ENCODE peak calls at places on chromosomes 4 and X, in five cellular contexts. O is keratinocyte, U is NT2/D1, I is heart left ventricle, Q is uterus. N is an unnamed sample.
A peak's percentile ranks its signal among the peaks of the same experiment; 100 is the strongest.

GRCh38 chr4:86329431-86329830 is 30.4 kb downstream of the MAPK10 start:
- DNase-seq in I (no peak), U (no peak), Q (no peak), O (no peak), N (no peak)

GRCh38 chrX:23332101-23332887 is 2.4 kb upstream of the PTCHD1 start:
- DNase-seq in O (no peak), Q (peak; percentile 16), U (no peak), I (no peak), N (no peak)

GRCh38 chrX:32155044-32155638 is 1056.2 kb downstream of the DMD start:
- DNase-seq in O (no peak), Q (no peak), U (peak; percentile 30), I (no peak), N (no peak)

GRCh38 chr4:174503079-174503724 is 19.1 kb downstream of the HPGD start:
- DNase-seq in U (no peak), I (no peak), Q (no peak), O (no peak), N (no peak)

GRCh38 chr4:147368948-147369347 is 111.9 kb upstream of the EDNRA start:
- DNase-seq in U (no peak), O (no peak), I (no peak), Q (no peak), N (no peak)

GRCh38 chr4:153634737-153635353 is 49.2 kb upstream of the TLR2 start:
- DNase-seq in U (no peak), Q (no peak), O (no peak), I (no peak), N (no peak)

GRCh38 chr4:108965031-108965430 is 202.2 kb upstream of the ETNPPL start:
- DNase-seq in O (no peak), Q (no peak), U (no peak), I (no peak), N (no peak)

GRCh38 chrX:120140293-120140981 is 18.0 kb upstream of the RHOXF2 start:
- DNase-seq in O (no peak), U (no peak), I (no peak), Q (no peak), N (no peak)

GRCh38 chr4:155705664-155706063 is 39.0 kb downstream of the GUCY1A1 start:
- DNase-seq in Q (no peak), U (no peak), O (no peak), I (no peak), N (no peak)

GRCh38 chr4:120331486-120332281 is 265.0 kb upstream of the MAD2L1 start:
- DNase-seq in O (no peak), U (no peak), I (no peak), Q (no peak), N (no peak)

GRCh38 chrX:427812-428725 is 41.4 kb upstream of the PPP2R3B start:
- DNase-seq in I (no peak), U (no peak), O (no peak), Q (no peak), N (peak; percentile 51)

GRCh38 chr4:148857973-148858534 is 415.8 kb upstream of the NR3C2 start:
- DNase-seq in Q (no peak), O (no peak), I (no peak), U (no peak), N (no peak)

GRCh38 chr4:54661156-54661555 is 3.4 kb downstream of the KIT start:
- DNase-seq in I (no peak), O (peak; percentile 56), Q (no peak), U (no peak), N (no peak)

GRCh38 chr4:173436866-173437265 is 38.0 kb upstream of the SCRG1 start:
- DNase-seq in O (no peak), I (no peak), Q (no peak), U (no peak), N (no peak)

DNA sequence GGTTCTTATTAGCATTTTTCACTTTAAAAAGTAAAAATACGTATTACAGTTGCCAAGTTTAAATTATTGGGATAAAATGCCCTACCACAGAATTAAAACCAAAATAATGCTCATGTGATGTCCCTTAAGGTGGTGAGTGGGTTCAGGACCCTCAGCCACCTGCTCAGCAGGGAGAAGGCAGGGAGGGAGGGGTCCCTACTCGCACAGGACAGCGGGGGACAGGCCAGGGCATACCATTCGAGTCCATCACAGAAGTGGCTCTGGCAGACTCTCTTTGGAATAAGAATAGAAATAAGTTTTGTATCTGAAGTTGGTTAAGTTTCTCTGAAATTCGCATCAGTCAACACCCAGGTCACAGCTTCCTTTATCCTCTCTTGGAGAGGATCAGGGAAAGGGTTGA is 37.7 kb downstream of the NOP14 start:
- DNase-seq in I (no peak), U (no peak), O (no peak), Q (peak; percentile 7), N (no peak)
- H3K36me3 ChIP-seq in I (no peaks in the 10 kb centered on the region), U (peaks cover 72% of the 10 kb centered on the region), O (peaks cover 37% of the 10 kb centered on the region), Q (no peaks in the 10 kb centered on the region), N (peaks cover 36% of the 10 kb centered on the region)

GRCh38 chr4:77785669-77786068 is 33.5 kb downstream of the CNOT6L start:
- DNase-seq in U (no peak), I (no peak), Q (no peak), O (no peak), N (no peak)
- H3K4me1 ChIP-seq in U (no peaks in the 10 kb centered on the region), I (peaks cover 24% of the 10 kb centered on the region), Q (no peaks in the 10 kb centered on the region), O (no peaks in the 10 kb centered on the region), N (peaks cover 2% of the 10 kb centered on the region)

GRCh38 chr4:5504486-5504885 is 203.9 kb downstream of the EVC2 start:
- DNase-seq in I (no peak), O (peak; percentile 64), U (no peak), Q (no peak), N (no peak)

GRCh38 chr4:5500165-5500564 is 208.2 kb downstream of the EVC2 start:
- DNase-seq in U (no peak), Q (no peak), O (no peak), I (no peak), N (no peak)

GRCh38 chr4:5497489-5497888 is 210.9 kb downstream of the EVC2 start:
- DNase-seq in I (no peak), O (no peak), Q (no peak), U (no peak), N (no peak)

DNA sequence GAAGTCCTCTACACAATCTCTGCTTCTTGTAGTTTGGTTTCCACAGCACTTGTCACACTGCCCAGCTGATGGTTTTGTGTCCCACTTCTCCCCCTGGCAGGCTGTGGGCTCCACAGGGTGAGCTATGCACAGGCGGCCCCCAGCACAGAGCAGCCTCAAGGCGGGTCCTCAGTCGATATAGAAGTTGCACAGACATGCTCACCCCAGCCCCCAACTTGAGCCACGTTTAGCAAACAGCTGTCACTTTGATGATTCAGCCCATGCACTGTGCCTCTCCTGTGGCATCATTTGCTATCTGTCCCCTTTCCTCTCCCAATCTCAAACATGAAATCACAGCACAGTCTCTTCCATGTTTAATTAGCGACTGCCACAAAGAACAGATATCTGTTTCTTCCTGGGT is 205.1 kb downstream of the EVC2 start:
- DNase-seq in O (no peak), I (no peak), Q (no peak), U (no peak), N (no peak)
- H3K36me3 ChIP-seq in O (no peaks in the 10 kb centered on the region), I (no peaks in the 10 kb centered on the region), Q (no peaks in the 10 kb centered on the region), U (no peaks in the 10 kb centered on the region), N (no peaks in the 10 kb centered on the region)

GRCh38 chr4:82403725-82404124 is 26.5 kb downstream of the HNRNPDL start:
- DNase-seq in I (no peak), O (no peak), U (no peak), Q (no peak), N (no peak)
- H3K4me1 ChIP-seq in I (no peaks in the 10 kb centered on the region), O (no peaks in the 10 kb centered on the region), U (no peaks in the 10 kb centered on the region), Q (no peaks in the 10 kb centered on the region), N (no peaks in the 10 kb centered on the region)

DNA sequence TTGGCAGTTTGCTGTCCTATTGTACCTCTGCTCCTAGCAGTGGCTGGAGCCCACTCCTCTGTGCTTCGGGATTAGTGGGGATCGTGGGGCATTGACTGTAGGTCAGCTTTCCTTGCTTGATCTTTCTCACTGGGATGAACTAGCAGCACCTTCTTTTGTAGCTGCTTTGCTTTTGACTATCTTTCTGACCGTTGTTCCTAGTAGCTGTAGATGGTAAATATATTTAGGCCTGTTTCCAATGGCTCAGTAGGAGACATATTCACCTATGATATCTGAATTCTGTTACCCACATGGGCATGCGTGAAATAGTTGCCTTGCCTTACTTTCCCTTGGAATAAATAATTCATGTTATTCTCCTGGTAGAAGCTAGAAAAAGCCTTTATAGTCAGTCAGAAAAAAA is 12.9 kb downstream of the HTT start:
- DNase-seq in U (no peak), O (no peak), Q (no peak), I (no peak), N (no peak)
- H3K36me3 ChIP-seq in U (peaks cover 51% of the 10 kb centered on the region), O (peaks cover 3% of the 10 kb centered on the region), Q (no peaks in the 10 kb centered on the region), I (no peaks in the 10 kb centered on the region), N (peaks cover 18% of the 10 kb centered on the region)

GRCh38 chrX:45771114-45771513 is 570.4 kb upstream of the DIPK2B start:
- DNase-seq in I (no peak), U (no peak), Q (peak; percentile 73), O (peak; percentile 93), N (peak; percentile 39)

GRCh38 chrX:45775462-45775861 is 574.8 kb upstream of the DIPK2B start:
- DNase-seq in Q (no peak), O (peak; percentile 95), U (no peak), I (no peak), N (peak; percentile 68)

GRCh38 chrX:45778621-45779020 is 577.9 kb upstream of the DIPK2B start:
- DNase-seq in I (no peak), O (no peak), Q (no peak), U (no peak), N (no peak)

GRCh38 chrX:45771560-45772340 is 571.1 kb upstream of the DIPK2B start:
- DNase-seq in O (no peak), I (peak; percentile 21), Q (no peak), U (no peak), N (no peak)

DNA sequence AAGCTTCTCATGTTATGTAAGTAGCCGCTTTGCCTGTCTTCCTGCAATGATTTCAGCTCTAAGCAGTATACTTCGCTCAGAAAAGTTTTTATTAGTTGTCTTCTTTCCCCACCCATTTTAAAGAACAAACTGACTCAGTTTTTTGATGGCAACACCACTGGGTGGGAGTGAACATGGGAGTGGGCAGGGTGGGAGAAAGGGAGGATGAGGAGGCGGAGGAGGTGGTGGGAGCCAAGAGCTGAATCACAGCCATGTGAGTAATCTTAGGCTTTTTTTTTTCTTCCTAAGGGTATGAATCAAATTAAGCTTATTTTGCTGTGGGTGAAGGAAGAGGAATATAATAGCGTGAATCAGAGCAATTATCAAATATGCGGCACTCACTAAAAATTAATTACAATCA is 574.3 kb upstream of the DIPK2B start:
- DNase-seq in O (no peak), I (peak; percentile 19), U (no peak), Q (peak; percentile 83), N (no peak)
- H3K4me1 ChIP-seq in O (peaks cover 72% of the 10 kb centered on the region), I (peaks cover 28% of the 10 kb centered on the region), U (peaks cover 6% of the 10 kb centered on the region), Q (no peaks in the 10 kb centered on the region), N (peaks cover 35% of the 10 kb centered on the region)